ENCODE peak calls at places on chromosomes 13 and 19, in eight cellular contexts. One of them, this sample, is unnamed.
A peak's percentile ranks its signal among the peaks of the same experiment; 100 is the strongest.

GRCh38 chr19:33781996-33782395 is 14.7 kb upstream of the KCTD15 start:
- DNase-seq in hepatic stellate cell: no peak
- DNase-seq in PC-3: peak; percentile 33
- DNase-seq in esophagus muscularis mucosa: no peak
- DNase-seq in amniotic stem cell: no peak
- DNase-seq in kidney glomerular epithelial cell: no peak
- DNase-seq in T-helper 2 cell: no peak
- DNase-seq in suprapubic skin: no peak
- DNase-seq in this sample: no peak

GRCh38 chr13:35858665-35859064 is 272.5 kb downstream of the DCLK1 start:
- DNase-seq in hepatic stellate cell: no peak
- DNase-seq in PC-3: no peak
- DNase-seq in esophagus muscularis mucosa: no peak
- DNase-seq in amniotic stem cell: no peak
- DNase-seq in kidney glomerular epithelial cell: no peak
- DNase-seq in T-helper 2 cell: no peak
- DNase-seq in suprapubic skin: no peak
- DNase-seq in this sample: no peak

GRCh38 chr19:38711726-38712153 is 32.5 kb downstream of the CAPN12 start:
- DNase-seq in hepatic stellate cell: peak; percentile 97
- DNase-seq in PC-3: no peak
- DNase-seq in esophagus muscularis mucosa: no peak
- DNase-seq in amniotic stem cell: no peak
- DNase-seq in kidney glomerular epithelial cell: peak; percentile 38
- DNase-seq in T-helper 2 cell: no peak
- DNase-seq in suprapubic skin: no peak
- DNase-seq in this sample: peak; percentile 88

GRCh38 chr13:99965329-99966000 is 6.1 kb downstream of the ZIC5 start:
- DNase-seq in hepatic stellate cell: no peak
- DNase-seq in PC-3: no peak
- DNase-seq in esophagus muscularis mucosa: no peak
- DNase-seq in amniotic stem cell: no peak
- DNase-seq in kidney glomerular epithelial cell: no peak
- DNase-seq in T-helper 2 cell: no peak
- DNase-seq in suprapubic skin: no peak
- DNase-seq in this sample: no peak

GRCh38 chr13:110913322-110913721 is 1.5 kb downstream of the ANKRD10 start:
- DNase-seq in hepatic stellate cell: peak; percentile 17
- DNase-seq in PC-3: peak; percentile 49
- DNase-seq in esophagus muscularis mucosa: no peak
- DNase-seq in amniotic stem cell: no peak
- DNase-seq in kidney glomerular epithelial cell: peak; percentile 24
- DNase-seq in T-helper 2 cell: no peak
- DNase-seq in suprapubic skin: no peak
- DNase-seq in this sample: no peak

GRCh38 chr19:39200818-39201145 is 3.3 kb downstream of the SYCN start:
- DNase-seq in hepatic stellate cell: no peak
- DNase-seq in PC-3: no peak
- DNase-seq in esophagus muscularis mucosa: no peak
- DNase-seq in amniotic stem cell: no peak
- DNase-seq in kidney glomerular epithelial cell: no peak
- DNase-seq in T-helper 2 cell: no peak
- DNase-seq in suprapubic skin: no peak
- DNase-seq in this sample: no peak

GRCh38 chr19:3722443-3723109 is 14.4 kb downstream of the TJP3 start:
- DNase-seq in hepatic stellate cell: no peak
- DNase-seq in PC-3: peak; percentile 48
- DNase-seq in esophagus muscularis mucosa: no peak
- DNase-seq in amniotic stem cell: no peak
- DNase-seq in kidney glomerular epithelial cell: no peak
- DNase-seq in T-helper 2 cell: no peak
- DNase-seq in suprapubic skin: no peak
- DNase-seq in this sample: no peak

GRCh38 chr13:75417647-75418046 is 64.3 kb downstream of the TBC1D4 start:
- DNase-seq in hepatic stellate cell: no peak
- DNase-seq in PC-3: peak; percentile 83
- DNase-seq in esophagus muscularis mucosa: no peak
- DNase-seq in amniotic stem cell: no peak
- DNase-seq in kidney glomerular epithelial cell: no peak
- DNase-seq in T-helper 2 cell: no peak
- DNase-seq in suprapubic skin: no peak
- DNase-seq in this sample: no peak

GRCh38 chr19:459724-460511 is 915 bp downstream of the SHC2 start:
- DNase-seq in hepatic stellate cell: peak; percentile 61
- DNase-seq in PC-3: peak; percentile 23
- DNase-seq in esophagus muscularis mucosa: no peak
- DNase-seq in amniotic stem cell: no peak
- DNase-seq in kidney glomerular epithelial cell: no peak
- DNase-seq in T-helper 2 cell: no peak
- DNase-seq in suprapubic skin: no peak
- DNase-seq in this sample: no peak

GRCh38 chr19:2774083-2774679 is 8.9 kb downstream of the SGTA start:
- DNase-seq in hepatic stellate cell: no peak
- DNase-seq in PC-3: no peak
- DNase-seq in esophagus muscularis mucosa: no peak
- DNase-seq in amniotic stem cell: no peak
- DNase-seq in kidney glomerular epithelial cell: no peak
- DNase-seq in T-helper 2 cell: no peak
- DNase-seq in suprapubic skin: no peak
- DNase-seq in this sample: no peak

GRCh38 chr19:6516018-6516658 is 14.0 kb upstream of the TUBB4A start:
- DNase-seq in hepatic stellate cell: peak; percentile 86
- DNase-seq in PC-3: peak; percentile 97
- DNase-seq in esophagus muscularis mucosa: peak; percentile 96
- DNase-seq in amniotic stem cell: peak; percentile 88
- DNase-seq in kidney glomerular epithelial cell: peak; percentile 86
- DNase-seq in T-helper 2 cell: peak; percentile 30
- DNase-seq in suprapubic skin: peak; percentile 96
- DNase-seq in this sample: peak; percentile 77

GRCh38 chr19:6287269-6287885 is 7.6 kb upstream of the MLLT1 start:
- DNase-seq in hepatic stellate cell: no peak
- DNase-seq in PC-3: no peak
- DNase-seq in esophagus muscularis mucosa: no peak
- DNase-seq in amniotic stem cell: no peak
- DNase-seq in kidney glomerular epithelial cell: no peak
- DNase-seq in T-helper 2 cell: no peak
- DNase-seq in suprapubic skin: no peak
- DNase-seq in this sample: no peak

GRCh38 chr19:38386300-38386967 is 1.4 kb downstream of the GGN start:
- DNase-seq in hepatic stellate cell: no peak
- DNase-seq in PC-3: no peak
- DNase-seq in esophagus muscularis mucosa: no peak
- DNase-seq in amniotic stem cell: no peak
- DNase-seq in kidney glomerular epithelial cell: no peak
- DNase-seq in T-helper 2 cell: no peak
- DNase-seq in suprapubic skin: no peak
- DNase-seq in this sample: no peak

GRCh38 chr13:61563645-61564044 is 148.0 kb upstream of the PCDH20 start:
- DNase-seq in hepatic stellate cell: no peak
- DNase-seq in PC-3: no peak
- DNase-seq in esophagus muscularis mucosa: no peak
- DNase-seq in amniotic stem cell: no peak
- DNase-seq in kidney glomerular epithelial cell: no peak
- DNase-seq in T-helper 2 cell: no peak
- DNase-seq in suprapubic skin: no peak
- DNase-seq in this sample: no peak

GRCh38 chr13:107124730-107125129 is 556.8 kb upstream of the ARGLU1 start:
- DNase-seq in hepatic stellate cell: no peak
- DNase-seq in PC-3: no peak
- DNase-seq in esophagus muscularis mucosa: no peak
- DNase-seq in amniotic stem cell: no peak
- DNase-seq in kidney glomerular epithelial cell: no peak
- DNase-seq in T-helper 2 cell: no peak
- DNase-seq in suprapubic skin: no peak
- DNase-seq in this sample: no peak

GRCh38 chr19:35114656-35115537 is 726 bp upstream of the FXYD3 start:
- DNase-seq in hepatic stellate cell: peak; percentile 80
- DNase-seq in PC-3: peak; percentile 62
- DNase-seq in esophagus muscularis mucosa: no peak
- DNase-seq in amniotic stem cell: no peak
- DNase-seq in kidney glomerular epithelial cell: peak; percentile 23
- DNase-seq in T-helper 2 cell: peak; percentile 34
- DNase-seq in suprapubic skin: no peak
- DNase-seq in this sample: peak; percentile 62

GRCh38 chr19:51272183-51272817 is 21.4 kb downstream of the SIGLECL1 start:
- DNase-seq in hepatic stellate cell: no peak
- DNase-seq in PC-3: peak; percentile 47
- DNase-seq in esophagus muscularis mucosa: no peak
- DNase-seq in amniotic stem cell: no peak
- DNase-seq in kidney glomerular epithelial cell: no peak
- DNase-seq in T-helper 2 cell: no peak
- DNase-seq in suprapubic skin: peak; percentile 48
- DNase-seq in this sample: no peak

GRCh38 chr13:45847554-45848224 is 3.9 kb downstream of the SIAH3 start:
- DNase-seq in hepatic stellate cell: no peak
- DNase-seq in PC-3: no peak
- DNase-seq in esophagus muscularis mucosa: no peak
- DNase-seq in amniotic stem cell: no peak
- DNase-seq in kidney glomerular epithelial cell: peak; percentile 79
- DNase-seq in T-helper 2 cell: no peak
- DNase-seq in suprapubic skin: no peak
- DNase-seq in this sample: no peak

GRCh38 chr19:51488491-51488890 is 10.2 kb downstream of the CEACAM18 start:
- DNase-seq in hepatic stellate cell: no peak
- DNase-seq in PC-3: no peak
- DNase-seq in esophagus muscularis mucosa: no peak
- DNase-seq in amniotic stem cell: no peak
- DNase-seq in kidney glomerular epithelial cell: no peak
- DNase-seq in T-helper 2 cell: no peak
- DNase-seq in suprapubic skin: no peak
- DNase-seq in this sample: no peak

GRCh38 chr19:9306443-9306842 is 3.2 kb downstream of the ZNF699 start:
- DNase-seq in hepatic stellate cell: peak; percentile 26
- DNase-seq in PC-3: peak; percentile 94
- DNase-seq in esophagus muscularis mucosa: no peak
- DNase-seq in amniotic stem cell: no peak
- DNase-seq in kidney glomerular epithelial cell: peak; percentile 21
- DNase-seq in T-helper 2 cell: no peak
- DNase-seq in suprapubic skin: no peak
- DNase-seq in this sample: peak; percentile 56

GRCh38 chr13:114064516-114065140 is 67.8 kb downstream of the RASA3 start:
- DNase-seq in hepatic stellate cell: peak; percentile 45
- DNase-seq in PC-3: peak; percentile 20
- DNase-seq in esophagus muscularis mucosa: no peak
- DNase-seq in amniotic stem cell: no peak
- DNase-seq in kidney glomerular epithelial cell: no peak
- DNase-seq in T-helper 2 cell: no peak
- DNase-seq in suprapubic skin: peak; percentile 80
- DNase-seq in this sample: peak; percentile 30

GRCh38 chr13:98272549-98272948 is 95.5 kb upstream of the RNF113B start:
- DNase-seq in hepatic stellate cell: no peak
- DNase-seq in PC-3: no peak
- DNase-seq in esophagus muscularis mucosa: no peak
- DNase-seq in amniotic stem cell: no peak
- DNase-seq in kidney glomerular epithelial cell: no peak
- DNase-seq in T-helper 2 cell: no peak
- DNase-seq in suprapubic skin: no peak
- DNase-seq in this sample: no peak

GRCh38 chr19:1257475-1258160 is 9.2 kb downstream of the MIDN start:
- DNase-seq in hepatic stellate cell: no peak
- DNase-seq in PC-3: no peak
- DNase-seq in esophagus muscularis mucosa: no peak
- DNase-seq in amniotic stem cell: no peak
- DNase-seq in kidney glomerular epithelial cell: no peak
- DNase-seq in T-helper 2 cell: no peak
- DNase-seq in suprapubic skin: no peak
- DNase-seq in this sample: no peak

GRCh38 chr13:99067160-99067985 is 89.5 kb upstream of the DOCK9 start:
- DNase-seq in hepatic stellate cell: peak; percentile 41
- DNase-seq in PC-3: peak; percentile 87
- DNase-seq in esophagus muscularis mucosa: no peak
- DNase-seq in amniotic stem cell: peak; percentile 29
- DNase-seq in kidney glomerular epithelial cell: peak; percentile 80
- DNase-seq in T-helper 2 cell: no peak
- DNase-seq in suprapubic skin: no peak
- DNase-seq in this sample: no peak

GRCh38 chr13:87570669-87571068 is 100.5 kb upstream of the SLITRK5 start:
- DNase-seq in hepatic stellate cell: no peak
- DNase-seq in PC-3: no peak
- DNase-seq in esophagus muscularis mucosa: no peak
- DNase-seq in amniotic stem cell: no peak
- DNase-seq in kidney glomerular epithelial cell: no peak
- DNase-seq in T-helper 2 cell: no peak
- DNase-seq in suprapubic skin: no peak
- DNase-seq in this sample: no peak

GRCh38 chr19:55353803-55354697 is 469 bp downstream of the COX6B2 start:
- DNase-seq in hepatic stellate cell: peak; percentile 74
- DNase-seq in PC-3: peak; percentile 65
- DNase-seq in esophagus muscularis mucosa: no peak
- DNase-seq in amniotic stem cell: no peak
- DNase-seq in kidney glomerular epithelial cell: peak; percentile 27
- DNase-seq in T-helper 2 cell: peak; percentile 63
- DNase-seq in suprapubic skin: no peak
- DNase-seq in this sample: no peak

GRCh38 chr13:68304287-68304893 is 1074.3 kb upstream of the PCDH9 start:
- DNase-seq in hepatic stellate cell: peak; percentile 6
- DNase-seq in PC-3: peak; percentile 61
- DNase-seq in esophagus muscularis mucosa: no peak
- DNase-seq in amniotic stem cell: no peak
- DNase-seq in kidney glomerular epithelial cell: peak; percentile 21
- DNase-seq in T-helper 2 cell: no peak
- DNase-seq in suprapubic skin: no peak
- DNase-seq in this sample: no peak

GRCh38 chr13:95382906-95383305 is 81.7 kb upstream of the ABCC4 start:
- DNase-seq in hepatic stellate cell: no peak
- DNase-seq in PC-3: no peak
- DNase-seq in esophagus muscularis mucosa: no peak
- DNase-seq in amniotic stem cell: no peak
- DNase-seq in kidney glomerular epithelial cell: peak; percentile 3
- DNase-seq in T-helper 2 cell: no peak
- DNase-seq in suprapubic skin: no peak
- DNase-seq in this sample: no peak

GRCh38 chr13:47794963-47795362 is 206.1 kb downstream of the SUCLA2 start:
- DNase-seq in hepatic stellate cell: peak; percentile 8
- DNase-seq in PC-3: peak; percentile 29
- DNase-seq in esophagus muscularis mucosa: no peak
- DNase-seq in amniotic stem cell: no peak
- DNase-seq in kidney glomerular epithelial cell: peak; percentile 2
- DNase-seq in T-helper 2 cell: no peak
- DNase-seq in suprapubic skin: no peak
- DNase-seq in this sample: no peak

GRCh38 chr13:23384111-23384510 is 49.4 kb downstream of the SACS start:
- DNase-seq in hepatic stellate cell: no peak
- DNase-seq in PC-3: peak; percentile 51
- DNase-seq in esophagus muscularis mucosa: no peak
- DNase-seq in amniotic stem cell: peak; percentile 30
- DNase-seq in kidney glomerular epithelial cell: peak; percentile 79
- DNase-seq in T-helper 2 cell: no peak
- DNase-seq in suprapubic skin: no peak
- DNase-seq in this sample: no peak

GRCh38 chr13:76286178-76286577 is 600.0 kb downstream of the KCTD12 start:
- DNase-seq in hepatic stellate cell: no peak
- DNase-seq in PC-3: peak; percentile 28
- DNase-seq in esophagus muscularis mucosa: no peak
- DNase-seq in amniotic stem cell: no peak
- DNase-seq in kidney glomerular epithelial cell: no peak
- DNase-seq in T-helper 2 cell: no peak
- DNase-seq in suprapubic skin: no peak
- DNase-seq in this sample: no peak

GRCh38 chr13:73325351-73326214 is 266.8 kb downstream of the KLF5 start:
- DNase-seq in hepatic stellate cell: no peak
- DNase-seq in PC-3: peak; percentile 81
- DNase-seq in esophagus muscularis mucosa: no peak
- DNase-seq in amniotic stem cell: no peak
- DNase-seq in kidney glomerular epithelial cell: peak; percentile 33
- DNase-seq in T-helper 2 cell: no peak
- DNase-seq in suprapubic skin: no peak
- DNase-seq in this sample: no peak

GRCh38 chr19:10621966-10622365 is 3.4 kb upstream of the SLC44A2 start:
- DNase-seq in hepatic stellate cell: no peak
- DNase-seq in PC-3: no peak
- DNase-seq in esophagus muscularis mucosa: no peak
- DNase-seq in amniotic stem cell: no peak
- DNase-seq in kidney glomerular epithelial cell: no peak
- DNase-seq in T-helper 2 cell: no peak
- DNase-seq in suprapubic skin: no peak
- DNase-seq in this sample: no peak

GRCh38 chr13:110415669-110416068 is 108.6 kb downstream of the COL4A2 start:
- DNase-seq in hepatic stellate cell: no peak
- DNase-seq in PC-3: peak; percentile 38
- DNase-seq in esophagus muscularis mucosa: no peak
- DNase-seq in amniotic stem cell: no peak
- DNase-seq in kidney glomerular epithelial cell: no peak
- DNase-seq in T-helper 2 cell: no peak
- DNase-seq in suprapubic skin: no peak
- DNase-seq in this sample: no peak

This sample was measured in HS-27A.